ENCODE peak calls at places on chromosomes 1 and 21, in six cellular contexts. I is glutamatergic neuron; Q is hepatic stellate cell; L is Daoy; W is stomach; A is central memory CD4-positive, alpha-beta T cell. J is an unnamed sample.

GRCh38 chr1:155976062-155976912 is 2.1 kb downstream of the ARHGEF2 start:
- DNase-seq in I (peak), Q (peak), L (peak), W (peak), A (peak), J (peak)

GRCh38 chr1:22751124-22751531 is 40.5 kb downstream of the EPHB2 start:
- DNase-seq in I (no peak), Q (no peak), L (no peak), W (peak), A (no peak), J (no peak)

GRCh38 chr1:44640178-44640865 is 34.0 kb downstream of the TMEM53 start:
- DNase-seq in I (no peak), Q (no peak), L (no peak), W (no peak), A (no peak), J (no peak)

GRCh38 chr1:19815801-19816736 is 986 bp upstream of the RNF186 start:
- DNase-seq in I (no peak), Q (no peak), L (no peak), W (peak), A (no peak), J (no peak)

GRCh38 chr1:23167353-23168078 is 1.1 kb downstream of the LUZP1 start:
- DNase-seq in I (peak), Q (peak), L (peak), W (peak), A (peak), J (peak)

GRCh38 chr1:229664133-229664689 is 38.2 kb downstream of the URB2 start:
- DNase-seq in I (no peak), Q (no peak), L (peak), W (peak), A (peak), J (no peak)

GRCh38 chr1:30085814-30086770 is 637.3 kb downstream of the MATN1 start:
- DNase-seq in I (peak), Q (peak), L (peak), W (peak), A (no peak), J (peak)

GRCh38 chr21:14520535-14520934 is 25.6 kb downstream of the SAMSN1 start:
- DNase-seq in I (no peak), Q (no peak), L (no peak), W (no peak), A (no peak), J (no peak)

GRCh38 chr1:67883069-67883468 is 49.8 kb upstream of the GNG12 start:
- DNase-seq in I (no peak), Q (no peak), L (peak), W (no peak), A (no peak), J (no peak)

GRCh38 chr1:169130683-169131082 is 24.2 kb downstream of the ATP1B1 start:
- DNase-seq in I (no peak), Q (no peak), L (no peak), W (no peak), A (no peak), J (no peak)

GRCh38 chr1:47104816-47105215 is 32.4 kb upstream of the CYP4A22 start:
- DNase-seq in I (no peak), Q (no peak), L (peak), W (no peak), A (no peak), J (no peak)

GRCh38 chr1:60898987-60899386 is 183.4 kb upstream of the NFIA start:
- DNase-seq in I (no peak), Q (no peak), L (no peak), W (no peak), A (no peak), J (no peak)

GRCh38 chr1:11886986-11887665 is 28.4 kb upstream of the NPPB start:
- DNase-seq in I (no peak), Q (no peak), L (no peak), W (no peak), A (no peak), J (no peak)